ENCODE peak calls at places on chromosome 7, in nine cellular contexts. Z is tibial nerve; R is IMR-90; E is CD8-positive, alpha-beta T cell; N is transverse colon; Y is HCT116; O is endodermal cell; U is neural progenitor cell; B is cardiac muscle cell. M is an unnamed sample.
A peak's percentile ranks its signal among the peaks of the same experiment; 100 is the strongest.

GRCh38 chr7:19178595-19178994 is 33.4 kb upstream of the FERD3L start:
- DNase-seq in Z (no peak), R (no peak), E (no peak), N (no peak), Y (no peak), O (no peak), U (no peak), B (no peak), M (no peak)

GRCh38 chr7:151817981-151818673 is 58.8 kb downstream of the PRKAG2 start:
- DNase-seq in Z (no peak), R (no peak), E (no peak), N (no peak), Y (no peak), O (no peak), U (no peak), B (no peak), M (no peak)

GRCh38 chr7:141668853-141669252 is 33.1 kb downstream of the DENND11 start:
- DNase-seq in Z (no peak), R (no peak), E (no peak), N (no peak), Y (no peak), O (no peak), U (no peak), B (no peak), M (no peak)

GRCh38 chr7:86598311-86598710 is 45.4 kb upstream of the GRM3 start:
- DNase-seq in Z (no peak), R (no peak), E (no peak), N (no peak), Y (no peak), O (peak; percentile 92), U (peak; percentile 64), B (peak; percentile 27), M (no peak)

GRCh38 chr7:140680886-140681285 is 8.1 kb downstream of the ADCK2 start:
- DNase-seq in Z (no peak), R (no peak), E (no peak), N (no peak), Y (no peak), O (no peak), U (no peak), B (no peak), M (no peak)

GRCh38 chr7:131221061-131221460 is 106.6 kb upstream of the MKLN1 start:
- DNase-seq in Z (no peak), R (no peak), E (no peak), N (no peak), Y (no peak), O (no peak), U (no peak), B (no peak), M (no peak)

GRCh38 chr7:73885975-73886798 is 25.2 kb downstream of the TMEM270 start:
- DNase-seq in Z (peak; percentile 48), R (peak; percentile 64), E (no peak), N (peak; percentile 45), Y (no peak), O (peak; percentile 82), U (peak; percentile 25), B (peak; percentile 27), M (no peak)

GRCh38 chr7:72476608-72477305 is 64.6 kb upstream of the CALN1 start:
- DNase-seq in Z (no peak), R (no peak), E (no peak), N (no peak), Y (no peak), O (peak; percentile 13), U (no peak), B (no peak), M (no peak)

GRCh38 chr7:96120445-96120844 is 201.5 kb downstream of the SLC25A13 start:
- DNase-seq in Z (no peak), R (no peak), E (no peak), N (no peak), Y (no peak), O (no peak), U (no peak), B (no peak), M (no peak)

GRCh38 chr7:150927157-150927953 is 50.8 kb downstream of the KCNH2 start:
- DNase-seq in Z (no peak), R (no peak), E (no peak), N (no peak), Y (no peak), O (no peak), U (no peak), B (no peak), M (no peak)

GRCh38 chr7:131170440-131171105 is 157.1 kb upstream of the MKLN1 start:
- DNase-seq in Z (no peak), R (peak; percentile 59), E (no peak), N (no peak), Y (no peak), O (no peak), U (peak; percentile 27), B (peak; percentile 48), M (no peak)

GRCh38 chr7:47516386-47516785 is 65.5 kb downstream of the TNS3 start:
- DNase-seq in Z (no peak), R (no peak), E (no peak), N (no peak), Y (no peak), O (no peak), U (no peak), B (no peak), M (no peak)

GRCh38 chr7:103795112-103795511 is 194.3 kb downstream of the RELN start:
- DNase-seq in Z (no peak), R (peak; percentile 17), E (no peak), N (no peak), Y (no peak), O (no peak), U (no peak), B (no peak), M (no peak)

GRCh38 chr7:78363866-78364265 is 565.3 kb downstream of the PHTF2 start:
- DNase-seq in Z (no peak), R (no peak), E (no peak), N (no peak), Y (no peak), O (no peak), U (no peak), B (no peak), M (no peak)
- H3K4me1 ChIP-seq in Z (no peaks in the 10 kb centered on the region), R (no peaks in the 10 kb centered on the region), E (no peaks in the 10 kb centered on the region), N (no peaks in the 10 kb centered on the region), Y (no peaks in the 10 kb centered on the region), O (no peaks in the 10 kb centered on the region), U (no peaks in the 10 kb centered on the region), B (peaks cover 2% of the 10 kb centered on the region), M (no peaks in the 10 kb centered on the region)

DNA sequence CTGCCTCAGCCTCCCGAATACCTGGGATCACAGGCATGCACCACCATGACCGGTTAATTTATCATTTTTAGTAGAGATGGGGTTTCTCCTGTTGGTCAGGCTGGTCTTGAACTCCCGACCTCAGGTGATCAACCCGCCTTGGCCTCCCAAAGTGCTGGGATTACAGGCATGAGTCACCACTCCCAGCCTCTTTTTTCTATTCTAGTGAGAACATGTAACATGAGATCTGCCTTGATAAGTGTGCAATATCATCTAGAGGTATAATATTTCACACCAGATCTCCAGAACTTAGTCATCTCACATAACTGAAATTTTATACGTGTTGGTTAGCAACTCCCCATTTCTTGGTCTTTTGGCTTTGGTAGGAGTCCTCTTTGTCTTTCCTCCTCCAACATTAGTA is 656.9 kb downstream of the CNTNAP2 start:
- DNase-seq in Z (no peak), R (no peak), E (no peak), N (no peak), Y (no peak), O (no peak), U (no peak), B (no peak), M (no peak)
- H3K9me3 ChIP-seq in Z (no peaks in the 10 kb centered on the region), R (peaks cover 7% of the 10 kb centered on the region), E (no peaks in the 10 kb centered on the region), N (no peaks in the 10 kb centered on the region), Y (peaks cover 24% of the 10 kb centered on the region), O (no peaks in the 10 kb centered on the region), U (no peaks in the 10 kb centered on the region), B (peaks cover 3% of the 10 kb centered on the region), M (no peaks in the 10 kb centered on the region)

DNA sequence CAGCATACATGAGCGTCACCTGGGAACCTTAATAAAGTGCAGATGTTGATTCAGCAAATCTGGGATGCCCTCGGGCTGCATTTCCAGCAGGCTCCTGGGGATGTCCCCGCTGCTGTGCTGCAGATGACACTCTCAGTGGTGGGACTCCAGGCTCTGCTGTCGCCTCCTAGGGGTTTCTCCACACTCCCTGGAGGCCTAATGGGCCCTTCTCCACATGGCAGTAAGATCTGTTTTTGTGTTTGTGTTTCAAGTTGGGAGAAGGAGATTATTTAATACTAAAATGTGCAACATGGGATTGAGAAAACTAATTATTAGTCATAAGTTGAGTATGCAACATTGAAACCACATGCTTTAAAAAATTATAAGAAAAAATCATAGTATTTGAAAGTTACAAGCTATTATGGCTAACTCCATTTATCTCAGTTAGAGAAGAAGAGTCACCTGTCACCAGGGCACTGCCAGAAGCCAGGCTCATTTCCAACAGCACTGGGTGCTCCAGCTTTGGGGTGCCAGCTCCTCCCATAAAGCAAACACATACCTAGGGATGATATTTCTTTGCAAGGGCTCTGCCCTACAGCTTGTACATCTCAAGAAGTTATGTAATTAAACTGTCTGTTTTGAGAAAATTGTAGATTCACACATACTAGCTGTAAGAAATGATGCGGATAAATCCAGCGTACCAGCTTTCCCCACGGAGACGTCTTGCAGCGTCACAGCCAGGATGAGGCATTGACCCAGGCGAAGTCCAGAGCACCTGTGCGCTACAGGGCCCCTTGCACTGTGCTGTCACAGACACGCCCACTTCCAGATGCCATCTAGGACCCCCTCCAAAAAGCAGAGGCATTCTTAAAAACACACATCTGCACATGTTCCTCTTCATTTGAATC is 106.4 kb downstream of the EGFR start:
- DNase-seq in Z (no peak), R (no peak), E (no peak), N (no peak), Y (no peak), O (peak; percentile 71), U (no peak), B (no peak), M (no peak)
- H3K27ac ChIP-seq in Z (peak overlapping the region; percentile 85), R (peak overlapping the region; percentile 47), E (no peak overlapping the region), N (peak overlapping the region; percentile 35), Y (no peak overlapping the region), O (no peak overlapping the region), U (no peak overlapping the region), B (no peak overlapping the region), M (no peak overlapping the region)

GRCh38 chr7:44986218-44987053 is 7.6 kb upstream of the MYO1G start:
- DNase-seq in Z (peak; percentile 85), R (peak; percentile 95), E (peak; percentile 95), N (peak; percentile 96), Y (peak; percentile 87), O (peak; percentile 96), U (peak; percentile 97), B (peak; percentile 91), M (peak; percentile 97)

GRCh38 chr7:44985900-44986217 is 7.0 kb upstream of the MYO1G start:
- DNase-seq in Z (no peak), R (no peak), E (no peak), N (no peak), Y (no peak), O (no peak), U (no peak), B (no peak), M (no peak)

GRCh38 chr7:44988718-44989117 is 9.9 kb upstream of the MYO1G start:
- DNase-seq in Z (no peak), R (no peak), E (no peak), N (no peak), Y (no peak), O (no peak), U (no peak), B (no peak), M (no peak)

GRCh38 chr7:44989132-44989531 is 10.3 kb upstream of the MYO1G start:
- DNase-seq in Z (no peak), R (no peak), E (no peak), N (no peak), Y (no peak), O (no peak), U (no peak), B (no peak), M (no peak)

DNA sequence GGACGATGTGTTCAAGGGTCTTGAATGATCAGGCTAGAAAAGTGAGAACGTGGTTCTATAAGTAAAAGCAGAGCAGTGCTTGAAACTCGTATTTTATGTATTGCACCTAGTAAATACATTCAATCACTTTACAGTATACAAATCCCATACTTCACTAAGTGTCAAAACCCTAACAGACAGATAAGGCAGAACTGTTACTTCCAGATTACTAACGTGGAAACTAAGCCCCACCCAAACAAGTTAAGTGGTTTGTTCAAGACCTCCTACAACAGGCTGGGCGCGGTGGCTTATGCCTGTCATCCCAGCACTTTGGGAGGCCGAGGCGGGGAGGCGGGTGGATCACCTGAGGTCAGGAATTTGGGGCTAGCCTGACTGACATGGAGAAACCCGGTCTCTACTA is 9.2 kb upstream of the MYO1G start:
- DNase-seq in Z (no peak), R (no peak), E (no peak), N (no peak), Y (no peak), O (no peak), U (no peak), B (no peak), M (no peak)
- H3K4me1 ChIP-seq in Z (peaks cover 50% of the 10 kb centered on the region), R (peaks cover 12% of the 10 kb centered on the region), E (peaks cover 33% of the 10 kb centered on the region), N (peaks cover 20% of the 10 kb centered on the region), Y (peaks cover 4% of the 10 kb centered on the region), O (no peaks in the 10 kb centered on the region), U (peaks cover 22% of the 10 kb centered on the region), B (peaks cover 24% of the 10 kb centered on the region), M (peaks cover 43% of the 10 kb centered on the region)

M was measured in CD4-positive, CD25-positive, alpha-beta regulatory T cell.